ENCODE peak calls at places on chromosomes 16 and 17, in six cellular contexts. Z is K562, J is AG04450, U is mesenchymal stem cell, X is tibial artery, D is dorsolateral prefrontal cortex. T is an unnamed sample.

GRCh38 chr16:75022567-75022966 is 23.7 kb downstream of the ZNRF1 start:
- DNase-seq in Z (no peak), U (no peak), J (no peak), X (no peak), D (no peak), T (no peak)

GRCh38 chr17:39867891-39868553 is at the start of gene ZPBP2:
- DNase-seq in U (no peak), J (no peak), X (no peak), D (no peak), Z (no peak), T (no peak)

GRCh38 chr17:8894673-8895578 is 27.5 kb upstream of the PIK3R6 start:
- DNase-seq in Z (peak; percentile 55), D (no peak), J (peak; percentile 8), U (peak; percentile 52), X (peak; percentile 71), T (peak; percentile 85)

GRCh38 chr17:34974794-34975428 is 5.4 kb upstream of the LIG3 start:
- DNase-seq in D (no peak), U (no peak), J (no peak), X (no peak), Z (no peak), T (no peak)

GRCh38 chr16:85316321-85316919 is 204.1 kb upstream of the CIBAR2 start:
- DNase-seq in J (no peak), X (peak; percentile 77), U (peak; percentile 72), Z (peak; percentile 95), D (no peak), T (peak; percentile 76)

GRCh38 chr17:48960834-48961515 is 7.4 kb downstream of the GIP start:
- DNase-seq in Z (peak; percentile 48), X (no peak), D (no peak), J (no peak), U (no peak), T (peak; percentile 25)

GRCh38 chr17:31313982-31314787 is at the start of gene EVI2B:
- DNase-seq in J (no peak), Z (peak; percentile 47), U (peak; percentile 80), X (no peak), D (no peak), T (peak; percentile 80)

GRCh38 chr16:11672206-11673090 is 4.2 kb downstream of the SNN start:
- DNase-seq in X (no peak), J (no peak), Z (no peak), D (no peak), U (no peak), T (no peak)

GRCh38 chr16:67199011-67199807 is at the start of gene ELMO3:
- DNase-seq in J (no peak), Z (no peak), X (no peak), U (no peak), D (no peak), T (no peak)

GRCh38 chr17:55607736-55608341 is 96.6 kb upstream of the SMIM36 start:
- DNase-seq in J (peak; percentile 57), X (no peak), U (peak; percentile 86), Z (no peak), D (no peak), T (peak; percentile 79)

GRCh38 chr16:26050489-26050888 is 358.7 kb downstream of the HS3ST4 start:
- DNase-seq in U (no peak), X (no peak), D (no peak), J (no peak), Z (no peak), T (no peak)

DNA sequence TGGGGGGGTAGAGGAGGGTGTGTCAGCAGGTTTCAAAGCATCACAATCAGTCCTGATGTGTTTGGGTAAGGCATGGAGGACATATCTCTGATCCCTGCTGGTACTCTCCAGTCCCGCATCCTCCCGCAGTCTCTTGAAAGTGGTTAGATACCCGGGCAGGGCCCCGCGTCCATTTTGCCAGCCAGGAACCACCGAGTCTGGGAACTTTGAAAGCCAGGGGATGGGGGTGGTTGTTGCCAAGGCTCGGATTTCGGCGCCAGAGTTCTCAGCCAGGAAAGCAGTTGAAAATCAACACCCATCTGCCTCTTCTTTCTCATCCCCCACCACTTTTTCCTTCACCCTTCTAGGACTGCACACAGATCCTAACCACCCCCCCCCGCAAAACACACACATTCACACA is 1.4 kb downstream of the CA10 start:
- DNase-seq in U (no peak), J (no peak), D (peak; percentile 38), X (no peak), Z (no peak), T (no peak)
- H3K4me3 ChIP-seq in U (no peak overlapping the region), J (no peak overlapping the region), D (peak overlapping the region; percentile 38), X (no peak overlapping the region), Z (no peak overlapping the region), T (no peak overlapping the region)

DNA sequence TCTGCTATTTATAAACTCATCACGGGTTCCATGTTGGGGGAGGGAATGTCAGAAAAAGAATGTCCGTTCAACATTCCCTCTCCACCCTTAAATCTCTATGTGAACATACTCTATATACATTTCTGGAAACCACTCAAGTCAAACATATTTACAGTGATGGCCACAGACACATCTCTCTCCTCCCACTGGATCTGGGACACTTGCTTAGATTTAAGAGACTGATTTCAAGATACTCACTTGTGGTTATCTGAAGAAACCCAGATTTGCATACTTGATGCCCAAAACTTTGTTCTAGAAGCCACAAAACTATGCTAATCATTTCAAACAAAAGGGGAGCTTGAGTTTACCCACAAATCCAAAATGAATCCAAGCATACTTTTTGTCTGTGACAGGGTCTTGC is 182.9 kb upstream of the SOX9 start:
- DNase-seq in D (no peak), X (no peak), U (peak; percentile 66), J (no peak), Z (no peak), T (no peak)
- H3K4me3 ChIP-seq in D (no peak overlapping the region), X (peak overlapping the region; percentile 36), U (no peak overlapping the region), J (no peak overlapping the region), Z (no peak overlapping the region), T (no peak overlapping the region)

GRCh38 chr17:6442775-6443174 is 1.5 kb upstream of the PIMREG start:
- DNase-seq in Z (no peak), D (no peak), X (no peak), J (no peak), U (no peak), T (no peak)

GRCh38 chr17:6448473-6448872 is 4.2 kb downstream of the PIMREG start:
- DNase-seq in D (no peak), U (no peak), J (no peak), Z (no peak), X (no peak), T (no peak)

GRCh38 chr17:6443692-6444572 is at the start of gene PIMREG:
- DNase-seq in D (peak; percentile 97), Z (peak; percentile 95), X (peak; percentile 95), U (peak; percentile 96), J (peak; percentile 68), T (peak; percentile 93)

GRCh38 chr17:6446516-6447100 is 2.4 kb downstream of the PIMREG start:
- DNase-seq in J (no peak), U (no peak), D (no peak), Z (no peak), X (no peak), T (no peak)

GRCh38 chr17:6444573-6445335 is 499 bp downstream of the PIMREG start:
- DNase-seq in Z (no peak), U (no peak), J (no peak), D (no peak), X (no peak), T (no peak)
- H3K4me3 ChIP-seq in Z (peak overlapping the region; percentile 52), U (peak overlapping the region; percentile 92), J (peak overlapping the region; percentile 75), D (peak overlapping the region; percentile 61), X (peak overlapping the region; percentile 52), T (peak overlapping the region; percentile 68)

DNA sequence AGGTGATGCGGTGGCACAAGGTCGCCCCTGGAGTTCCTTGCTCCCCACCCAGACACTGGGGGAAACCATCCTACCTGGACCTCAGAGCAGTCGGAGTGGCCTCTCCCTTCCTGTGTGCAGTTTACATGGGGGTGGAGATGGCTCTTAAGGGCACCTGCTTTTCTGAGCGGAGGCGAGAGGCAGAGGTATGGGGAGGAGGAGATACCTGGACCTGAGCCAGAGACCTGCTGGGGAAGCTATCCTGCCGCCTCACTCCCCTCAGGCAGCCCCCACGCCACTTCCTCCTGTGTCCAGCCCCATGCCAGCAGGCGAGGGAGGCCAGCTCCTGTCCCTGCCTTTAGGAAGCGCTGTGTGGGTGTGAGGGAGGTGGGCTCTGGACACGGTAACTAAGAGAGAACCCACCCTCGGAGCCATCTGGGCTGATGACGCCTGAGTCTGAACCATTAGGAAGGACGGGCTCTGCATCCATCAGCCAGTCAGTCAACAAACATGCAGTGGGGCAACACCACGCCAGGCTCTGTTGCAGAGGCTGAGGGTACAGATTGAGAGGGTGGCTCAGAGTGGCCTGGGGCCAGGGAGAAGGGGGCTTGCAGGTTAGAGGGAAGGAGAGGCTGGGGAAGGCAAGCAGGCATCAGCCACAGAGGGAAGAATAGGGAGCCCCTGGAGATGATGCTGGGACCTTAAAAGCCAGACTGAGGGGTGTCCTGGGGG is 1.2 kb downstream of the CORO1A start:
- DNase-seq in X (no peak), U (no peak), D (peak; percentile 72), Z (no peak), J (no peak), T (peak; percentile 13)
- H3K4me3 ChIP-seq in X (peak overlapping the region; percentile 53), U (no peak overlapping the region), D (peak overlapping the region; percentile 60), Z (peak overlapping the region; percentile 51), J (peak overlapping the region; percentile 65), T (no peak overlapping the region)

T was measured in choroid plexus epithelial cell.